ENCODE peak calls at places on chromosomes 16 and 17, in five cellular contexts. D, T, M, S and O are unnamed samples.
A peak's percentile ranks its signal among the peaks of the same experiment; 100 is the strongest.

GRCh38 chr16:4767872-4768548 is 1.0 kb upstream of the ZNF500 start:
- DNase-seq in D (no peak), M (no peak), T (peak; percentile 14), S (no peak), O (peak; percentile 48)

GRCh38 chr17:74045608-74046007 is 157.9 kb upstream of the RPL38 start:
- DNase-seq in T (no peak), M (no peak), D (no peak), S (no peak), O (no peak)

GRCh38 chr16:81635336-81635947 is 143.6 kb upstream of the PLCG2 start:
- DNase-seq in S (no peak), T (no peak), D (no peak), M (no peak), O (no peak)

GRCh38 chr17:65185686-65186382 is 48.7 kb downstream of the RGS9 start:
- DNase-seq in D (no peak), S (no peak), M (no peak), T (no peak), O (no peak)

GRCh38 chr17:57593739-57594462 is 151.2 kb downstream of the CCDC182 start:
- DNase-seq in M (peak; percentile 6), D (no peak), S (no peak), T (no peak), O (no peak)

GRCh38 chr17:34300652-34301390 is 15.3 kb downstream of the CCL11 start:
- DNase-seq in T (no peak), D (no peak), M (no peak), S (no peak), O (peak; percentile 13)

GRCh38 chr16:85395913-85396878 is 216.9 kb upstream of the GSE1 start:
- DNase-seq in S (peak; percentile 46), T (peak; percentile 54), M (peak; percentile 57), D (no peak), O (peak; percentile 17)

GRCh38 chr16:9422769-9423513 is 331.5 kb downstream of the HAPSTR1 start:
- DNase-seq in T (no peak), D (no peak), M (no peak), S (no peak), O (no peak)

GRCh38 chr16:24986512-24987303 is 28.5 kb downstream of the ARHGAP17 start:
- DNase-seq in M (no peak), D (peak; percentile 51), S (no peak), T (peak; percentile 93), O (peak; percentile 77)

GRCh38 chr17:39794249-39794970 is 56.7 kb downstream of the GRB7 start:
- DNase-seq in D (no peak), M (no peak), T (no peak), S (no peak), O (no peak)

GRCh38 chr17:42403150-42403549 is 14.9 kb upstream of the STAT3 start:
- DNase-seq in M (no peak), S (no peak), D (no peak), T (no peak), O (no peak)

GRCh38 chr17:38421871-38422819 is 6.1 kb upstream of the ARHGAP23 start:
- DNase-seq in M (no peak), D (no peak), T (no peak), S (no peak), O (no peak)

GRCh38 chr17:82383411-82383810 is 11.8 kb downstream of the UTS2R start:
- DNase-seq in S (peak; percentile 25), M (no peak), D (no peak), T (no peak), O (no peak)

GRCh38 chr17:21296097-21297025 is 11.8 kb downstream of the MAP2K3 start:
- DNase-seq in S (no peak), T (no peak), M (no peak), D (no peak), O (peak; percentile 50)

GRCh38 chr17:72677108-72677507 is 415.4 kb downstream of the SLC39A11 start:
- DNase-seq in M (no peak), T (no peak), S (peak; percentile 4), D (no peak), O (no peak)

GRCh38 chr16:89360760-89361435 is 129.5 kb downstream of the ANKRD11 start:
- DNase-seq in D (no peak), S (no peak), T (no peak), M (peak; percentile 55), O (no peak)

GRCh38 chr17:64178011-64178825 is 48.3 kb upstream of the ERN1 start:
- DNase-seq in S (no peak), D (no peak), M (no peak), T (no peak), O (no peak)

GRCh38 chr16:66263168-66263972 is 103.1 kb upstream of the CDH5 start:
- DNase-seq in M (no peak), T (no peak), D (no peak), S (no peak), O (no peak)

GRCh38 chr17:66273391-66273722 is 29.1 kb upstream of the PRKCA start:
- DNase-seq in T (no peak), D (no peak), S (no peak), M (no peak), O (no peak)

GRCh38 chr16:625402-626173 is 5.2 kb upstream of the WFIKKN1 start:
- DNase-seq in M (peak; percentile 45), D (no peak), S (no peak), T (no peak), O (no peak)

GRCh38 chr16:67236551-67237395 is 9.8 kb downstream of the TMEM208 start:
- DNase-seq in T (peak; percentile 50), M (peak; percentile 92), D (no peak), S (peak; percentile 61), O (peak; percentile 50)

GRCh38 chr16:57950382-57950781 is 20.5 kb downstream of the CNGB1 start:
- DNase-seq in M (no peak), D (no peak), T (no peak), S (no peak), O (peak; percentile 48)

GRCh38 chr17:1720856-1721386 is 3.6 kb upstream of the WDR81 start:
- DNase-seq in D (no peak), T (peak; percentile 71), S (peak; percentile 71), M (peak; percentile 72), O (no peak)

GRCh38 chr17:66679631-66680517 is 155.0 kb upstream of the CACNG5 start:
- DNase-seq in M (no peak), T (no peak), D (no peak), S (no peak), O (no peak)

GRCh38 chr17:9893606-9894005 is 11.5 kb downstream of the RCVRN start:
- DNase-seq in D (no peak), T (peak; percentile 70), S (no peak), M (no peak), O (no peak)

DNA sequence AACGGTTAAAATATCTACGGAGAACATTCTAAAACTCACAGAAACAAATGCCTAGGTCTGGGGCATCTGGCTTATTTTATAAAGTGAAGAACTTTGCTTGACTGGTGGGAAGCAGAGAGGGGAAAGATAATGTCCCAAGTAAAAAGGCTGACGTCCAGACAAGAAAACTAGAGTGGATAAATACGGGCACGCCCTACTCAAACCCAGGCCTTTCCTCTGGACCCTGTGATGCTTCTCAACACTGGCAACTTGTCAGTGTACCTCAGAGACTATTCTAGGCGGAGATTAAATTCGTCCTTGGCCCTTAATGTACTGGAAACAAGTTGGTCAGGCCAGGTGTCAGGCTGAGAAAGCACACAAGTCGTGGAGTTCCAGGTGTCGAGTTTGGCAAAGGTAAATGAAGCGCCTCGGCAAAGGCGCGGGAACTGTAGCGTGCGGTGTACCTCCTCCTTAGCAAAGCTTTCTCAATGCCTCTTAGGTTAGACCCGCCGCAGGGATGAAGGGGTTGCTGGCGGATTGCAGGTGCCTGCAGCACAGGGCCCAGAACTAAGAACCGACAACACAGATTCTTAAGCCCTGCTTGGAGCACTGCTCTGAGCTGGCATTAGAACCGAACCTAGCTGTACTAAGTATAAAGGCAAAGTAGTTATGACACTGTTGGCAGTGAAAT is 668 bp upstream of the UNK start:
- DNase-seq in T (no peak), D (no peak), S (peak; percentile 61), M (peak; percentile 64), O (no peak)
- H3K4me3 ChIP-seq in T (peak overlapping the region; percentile 63), D (peak overlapping the region; percentile 24), S (peak overlapping the region; percentile 59), M (peak overlapping the region; percentile 75), O (peak overlapping the region; percentile 95)

GRCh38 chr17:78477913-78478756 is 99.1 kb downstream of the DNAH17 start:
- DNase-seq in D (no peak), S (no peak), T (no peak), M (no peak), O (no peak)
- H3K4me3 ChIP-seq in D (no peak overlapping the region), S (no peak overlapping the region), T (no peak overlapping the region), M (no peak overlapping the region), O (no peak overlapping the region)

GRCh38 chr16:12459993-12460392 is 343.7 kb downstream of the CPPED1 start:
- DNase-seq in M (no peak), D (no peak), S (no peak), T (no peak), O (no peak)

GRCh38 chr16:12461971-12462370 is 341.7 kb downstream of the CPPED1 start:
- DNase-seq in D (no peak), T (no peak), S (no peak), M (no peak), O (no peak)

GRCh38 chr16:12461201-12461600 is 342.5 kb downstream of the CPPED1 start:
- DNase-seq in D (no peak), M (no peak), T (peak; percentile 14), S (no peak), O (no peak)

GRCh38 chr16:12463961-12464360 is 339.7 kb downstream of the CPPED1 start:
- DNase-seq in D (no peak), S (no peak), M (no peak), T (no peak), O (no peak)

GRCh38 chr16:12462690-12463646 is 340.7 kb downstream of the CPPED1 start:
- DNase-seq in D (peak; percentile 25), T (peak; percentile 57), S (no peak), M (no peak), O (no peak)
- H3K4me3 ChIP-seq in D (no peak overlapping the region), T (no peak overlapping the region), S (no peak overlapping the region), M (no peak overlapping the region), O (no peak overlapping the region)

DNA sequence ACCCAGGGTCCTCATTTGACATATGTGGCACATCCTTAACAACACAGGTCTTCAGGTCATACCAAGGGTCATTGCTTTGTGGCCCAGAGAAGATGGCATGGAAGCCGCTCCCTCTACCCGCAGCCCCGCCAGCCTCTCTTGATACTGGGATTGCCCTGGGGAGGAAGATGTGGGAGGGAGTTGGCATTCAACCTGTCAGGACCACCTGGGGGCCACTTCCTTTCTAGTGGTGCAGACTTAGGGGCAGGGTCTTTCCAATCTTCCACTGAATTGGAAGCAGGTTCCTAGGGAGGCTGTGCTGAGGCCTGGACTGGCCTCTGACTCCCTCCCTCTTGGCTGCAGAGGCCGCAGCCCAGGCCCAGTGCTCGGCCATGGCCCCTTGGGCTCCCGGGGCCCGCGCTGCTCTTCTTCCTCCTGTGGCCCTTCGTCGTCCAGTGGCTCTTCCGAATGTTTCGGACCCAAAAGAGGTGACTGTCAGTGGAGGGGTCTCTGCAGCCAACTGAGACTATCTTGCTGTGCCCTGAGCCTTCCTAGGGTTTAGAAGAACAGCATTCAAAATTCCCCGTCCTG is 5.1 kb upstream of the HEXIM1 start:
- DNase-seq in M (peak; percentile 47), D (no peak), T (no peak), S (no peak), O (no peak)
- H3K4me3 ChIP-seq in M (peak overlapping the region; percentile 63), D (no peak overlapping the region), T (no peak overlapping the region), S (peak overlapping the region; percentile 58), O (no peak overlapping the region)

GRCh38 chr16:68529608-68529930 is 9.5 kb upstream of the ZFP90 start:
- DNase-seq in D (no peak), M (no peak), S (no peak), T (no peak), O (no peak)
- H3K4me3 ChIP-seq in D (peak overlapping the region; percentile 94), M (peak overlapping the region; percentile 77), S (peak overlapping the region; percentile 96), T (peak overlapping the region; percentile 73), O (peak overlapping the region; percentile 51)